ENCODE peak calls at places on chromosomes 4 and X, in seven cellular contexts. Z, U, X, Y, K, I and Q are unnamed samples.
A peak's percentile ranks its signal among the peaks of the same experiment; 100 is the strongest.

GRCh38 chrX:30212172-30212571 is 3.2 kb upstream of the MAGEB2 start:
- DNase-seq in Z (no peak), U (no peak), X (no peak), Y (no peak), K (no peak), I (no peak), Q (no peak)

GRCh38 chrX:73448379-73448778 is 1.5 kb downstream of the CDX4 start:
- DNase-seq in Z (no peak), U (no peak), X (no peak), Y (no peak), K (no peak), I (no peak), Q (no peak)

GRCh38 chr4:153529646-153530045 is 63.5 kb downstream of the TMEM131L start:
- DNase-seq in Z (no peak), U (no peak), X (no peak), Y (no peak), K (no peak), I (no peak), Q (no peak)

GRCh38 chrX:115642895-115643530 is 82.0 kb downstream of the PLS3 start:
- DNase-seq in Z (peak; percentile 8), U (no peak), X (peak; percentile 17), Y (peak; percentile 53), K (no peak), I (peak; percentile 0), Q (peak; percentile 40)

GRCh38 chr4:76830612-76831474 is 67.1 kb downstream of the SOWAHB start:
- DNase-seq in Z (no peak), U (no peak), X (no peak), Y (no peak), K (peak; percentile 78), I (no peak), Q (no peak)

GRCh38 chr4:142155347-142155746 is 519.0 kb downstream of the IL15 start:
- DNase-seq in Z (no peak), U (no peak), X (no peak), Y (no peak), K (no peak), I (no peak), Q (no peak)

GRCh38 chrX:71636438-71637252 is 18.3 kb upstream of the CXCR3 start:
- DNase-seq in Z (no peak), U (no peak), X (no peak), Y (no peak), K (no peak), I (no peak), Q (peak; percentile 47)

GRCh38 chrX:35726176-35726575 is 72.0 kb upstream of the MAGEB16 start:
- DNase-seq in Z (no peak), U (no peak), X (no peak), Y (no peak), K (no peak), I (no peak), Q (no peak)

GRCh38 chr4:65954416-65954815 is 284.1 kb upstream of the EPHA5 start:
- DNase-seq in Z (no peak), U (no peak), X (no peak), Y (no peak), K (no peak), I (no peak), Q (no peak)

GRCh38 chrX:55488559-55489314 is 911 bp downstream of the USP51 start:
- DNase-seq in Z (peak; percentile 69), U (peak; percentile 80), X (peak; percentile 69), Y (peak; percentile 56), K (peak; percentile 84), I (peak; percentile 52), Q (peak; percentile 74)

GRCh38 chr4:1043658-1044468 is 32.4 kb downstream of the FGFRL1 start:
- DNase-seq in Z (no peak), U (peak; percentile 95), X (no peak), Y (peak; percentile 96), K (peak; percentile 99), I (no peak), Q (no peak)

GRCh38 chrX:44245730-44246129 is 97.7 kb downstream of the EFHC2 start:
- DNase-seq in Z (peak; percentile 28), U (no peak), X (peak; percentile 10), Y (no peak), K (no peak), I (peak; percentile 7), Q (peak; percentile 27)

GRCh38 chr4:156321203-156321602 is 367.5 kb upstream of the CTSO start:
- DNase-seq in Z (no peak), U (no peak), X (no peak), Y (no peak), K (no peak), I (no peak), Q (no peak)

GRCh38 chr4:113603926-113604325 is 157.6 kb downstream of the CAMK2D start:
- DNase-seq in Z (no peak), U (no peak), X (no peak), Y (no peak), K (no peak), I (no peak), Q (no peak)
- H3K27ac ChIP-seq in Z (no peak overlapping the region), U (no peak overlapping the region), X (no peak overlapping the region), Y (no peak overlapping the region), K (no peak overlapping the region), I (no peak overlapping the region), Q (no peak overlapping the region)

GRCh38 chr4:8186883-8187282 is 12.2 kb upstream of the SH3TC1 start:
- DNase-seq in Z (no peak), U (no peak), X (no peak), Y (no peak), K (no peak), I (no peak), Q (no peak)
- H3K4me1 ChIP-seq in Z (no peaks in the 10 kb centered on the region), U (peaks cover 80% of the 10 kb centered on the region), X (no peaks in the 10 kb centered on the region), Y (peaks cover 43% of the 10 kb centered on the region), K (peaks cover 20% of the 10 kb centered on the region), I (no peaks in the 10 kb centered on the region), Q (no peaks in the 10 kb centered on the region)

GRCh38 chrX:24692305-24692704 is 1.4 kb upstream of the POLA1 start:
- DNase-seq in Z (no peak), U (no peak), X (no peak), Y (peak; percentile 9), K (no peak), I (no peak), Q (no peak)

GRCh38 chrX:24693453-24694202 is at the start of gene POLA1:
- DNase-seq in Z (peak; percentile 41), U (peak; percentile 91), X (peak; percentile 59), Y (peak; percentile 96), K (peak; percentile 95), I (peak; percentile 40), Q (peak; percentile 49)

GRCh38 chrX:24696241-24696640 is 2.5 kb downstream of the POLA1 start:
- DNase-seq in Z (no peak), U (no peak), X (no peak), Y (no peak), K (no peak), I (no peak), Q (no peak)

DNA sequence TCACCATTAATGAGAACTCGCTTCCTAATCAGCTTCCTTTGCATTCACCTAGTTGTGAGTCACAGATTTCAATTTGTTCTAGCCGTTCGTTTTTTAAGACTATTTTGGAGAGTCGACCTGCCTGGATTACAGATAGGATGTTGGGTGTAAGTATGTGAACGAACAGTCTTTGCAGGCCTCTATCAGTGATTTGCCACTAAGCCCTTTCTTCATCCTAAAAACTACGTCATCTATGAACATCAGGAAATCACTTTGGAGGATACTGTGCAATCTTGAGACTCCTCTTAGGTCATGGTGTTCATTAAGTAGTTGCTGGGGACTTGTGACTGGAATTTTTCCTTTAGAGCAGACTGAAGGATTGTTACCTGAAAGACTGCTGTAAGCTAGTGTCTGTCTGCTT is 1.1 kb downstream of the POLA1 start:
- DNase-seq in Z (no peak), U (no peak), X (no peak), Y (peak; percentile 8), K (no peak), I (no peak), Q (no peak)
- H3K4me3 ChIP-seq in Z (no peak overlapping the region), U (peak overlapping the region; percentile 66), X (no peak overlapping the region), Y (peak overlapping the region; percentile 88), K (no peak overlapping the region), I (peak overlapping the region; percentile 77), Q (peak overlapping the region; percentile 67)

DNA sequence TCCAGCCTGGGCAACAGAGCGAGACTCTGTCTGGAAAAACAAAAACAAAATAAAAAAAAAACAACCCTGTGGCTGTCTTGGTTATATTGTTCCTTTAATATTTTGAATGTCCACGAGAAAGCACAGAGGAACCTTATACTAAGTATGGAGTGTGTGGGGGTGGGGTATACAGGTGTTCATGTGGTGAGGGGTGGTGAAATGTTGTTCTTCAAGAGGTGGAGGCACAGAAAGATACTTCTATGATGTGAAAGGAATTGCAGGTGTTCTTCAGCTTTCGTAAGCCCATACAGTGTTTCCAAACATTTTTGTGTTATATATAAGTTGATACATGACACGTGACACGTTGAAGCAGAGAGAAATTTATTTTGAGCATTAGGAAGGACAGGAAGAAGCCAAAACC is 46.4 kb downstream of the SLC9A6 start:
- DNase-seq in Z (no peak), U (no peak), X (no peak), Y (no peak), K (no peak), I (no peak), Q (no peak)
- H3K27ac ChIP-seq in Z (no peak overlapping the region), U (no peak overlapping the region), X (no peak overlapping the region), Y (no peak overlapping the region), K (peak overlapping the region; percentile 86), I (no peak overlapping the region), Q (no peak overlapping the region)

DNA sequence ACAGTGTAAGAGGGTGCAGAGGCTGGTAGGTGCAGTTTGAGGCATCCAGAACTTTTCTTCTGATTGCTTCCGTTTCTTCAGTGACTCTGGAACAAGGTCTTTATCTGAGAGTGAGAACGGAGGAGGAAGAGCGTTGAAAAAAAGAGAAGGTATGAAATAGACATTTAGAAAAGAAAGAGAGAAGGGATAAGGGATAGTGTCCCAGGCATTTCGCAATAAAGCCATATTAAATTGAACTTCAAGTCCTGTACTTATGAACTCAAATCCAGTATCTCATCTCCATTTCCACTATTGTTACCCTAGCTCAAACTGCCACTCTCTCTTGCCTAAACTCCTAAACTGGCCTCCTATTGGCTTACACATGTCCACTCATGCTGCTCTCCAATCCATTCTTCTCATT is 36.7 kb downstream of the NPY2R start:
- DNase-seq in Z (no peak), U (no peak), X (no peak), Y (no peak), K (no peak), I (no peak), Q (no peak)
- H3K4me1 ChIP-seq in Z (no peaks in the 10 kb centered on the region), U (no peaks in the 10 kb centered on the region), X (no peaks in the 10 kb centered on the region), Y (no peaks in the 10 kb centered on the region), K (no peaks in the 10 kb centered on the region), I (no peaks in the 10 kb centered on the region), Q (no peaks in the 10 kb centered on the region)